ENCODE peak calls at places on chromosomes 11 and 22, in seven cellular contexts. One of them, this sample, is unnamed.

GRCh38 chr11:29318134-29318845 is 698.5 kb downstream of the KCNA4 start:
- DNase-seq in spleen: no peak
- DNase-seq in Peyer's patch: no peak
- DNase-seq in body of pancreas: no peak
- DNase-seq in CD4-positive, alpha-beta memory T cell: no peak
- DNase-seq in gastrocnemius medialis: no peak
- DNase-seq in stomach: no peak
- DNase-seq in this sample: no peak

GRCh38 chr22:31394326-31394725 is 5.1 kb upstream of the DRG1 start:
- DNase-seq in spleen: no peak
- DNase-seq in Peyer's patch: no peak
- DNase-seq in body of pancreas: no peak
- DNase-seq in CD4-positive, alpha-beta memory T cell: no peak
- DNase-seq in gastrocnemius medialis: no peak
- DNase-seq in stomach: no peak
- DNase-seq in this sample: no peak

GRCh38 chr11:93570759-93571413 is 27.7 kb upstream of the SMCO4 start:
- DNase-seq in spleen: no peak
- DNase-seq in Peyer's patch: no peak
- DNase-seq in body of pancreas: peak; percentile 58
- DNase-seq in CD4-positive, alpha-beta memory T cell: no peak
- DNase-seq in gastrocnemius medialis: peak; percentile 41
- DNase-seq in stomach: no peak
- DNase-seq in this sample: no peak

GRCh38 chr11:71070490-71071455 is 181.6 kb downstream of the SHANK2 start:
- DNase-seq in spleen: no peak
- DNase-seq in Peyer's patch: no peak
- DNase-seq in body of pancreas: no peak
- DNase-seq in CD4-positive, alpha-beta memory T cell: no peak
- DNase-seq in gastrocnemius medialis: no peak
- DNase-seq in stomach: no peak
- DNase-seq in this sample: no peak

GRCh38 chr22:48319321-48320047 is 1508.2 kb downstream of the BRD1 start:
- DNase-seq in spleen: peak; percentile 58
- DNase-seq in Peyer's patch: peak; percentile 27
- DNase-seq in body of pancreas: no peak
- DNase-seq in CD4-positive, alpha-beta memory T cell: no peak
- DNase-seq in gastrocnemius medialis: no peak
- DNase-seq in stomach: no peak
- DNase-seq in this sample: no peak

GRCh38 chr11:7422544-7423331 is 62.6 kb upstream of the OLFML1 start:
- DNase-seq in spleen: no peak
- DNase-seq in Peyer's patch: no peak
- DNase-seq in body of pancreas: no peak
- DNase-seq in CD4-positive, alpha-beta memory T cell: no peak
- DNase-seq in gastrocnemius medialis: no peak
- DNase-seq in stomach: no peak
- DNase-seq in this sample: no peak

GRCh38 chr11:34898474-34898873 is 17.7 kb downstream of the APIP start:
- DNase-seq in spleen: no peak
- DNase-seq in Peyer's patch: no peak
- DNase-seq in body of pancreas: no peak
- DNase-seq in CD4-positive, alpha-beta memory T cell: no peak
- DNase-seq in gastrocnemius medialis: peak; percentile 25
- DNase-seq in stomach: no peak
- DNase-seq in this sample: no peak

GRCh38 chr11:72641900-72642814 is 32.1 kb downstream of the PDE2A start:
- DNase-seq in spleen: peak; percentile 85
- DNase-seq in Peyer's patch: peak; percentile 76
- DNase-seq in body of pancreas: peak; percentile 49
- DNase-seq in CD4-positive, alpha-beta memory T cell: no peak
- DNase-seq in gastrocnemius medialis: no peak
- DNase-seq in stomach: peak; percentile 39
- DNase-seq in this sample: no peak

GRCh38 chr22:37775785-37776638 is 31.7 kb upstream of the GCAT start:
- DNase-seq in spleen: no peak
- DNase-seq in Peyer's patch: no peak
- DNase-seq in body of pancreas: no peak
- DNase-seq in CD4-positive, alpha-beta memory T cell: no peak
- DNase-seq in gastrocnemius medialis: no peak
- DNase-seq in stomach: no peak
- DNase-seq in this sample: no peak

GRCh38 chr11:24093410-24093809 is 403.4 kb upstream of the LUZP2 start:
- DNase-seq in spleen: no peak
- DNase-seq in Peyer's patch: no peak
- DNase-seq in body of pancreas: no peak
- DNase-seq in CD4-positive, alpha-beta memory T cell: no peak
- DNase-seq in gastrocnemius medialis: no peak
- DNase-seq in stomach: no peak
- DNase-seq in this sample: no peak

GRCh38 chr11:120182790-120183491 is 27.9 kb upstream of the OAF start:
- DNase-seq in spleen: peak; percentile 45
- DNase-seq in Peyer's patch: peak; percentile 75
- DNase-seq in body of pancreas: peak; percentile 78
- DNase-seq in CD4-positive, alpha-beta memory T cell: no peak
- DNase-seq in gastrocnemius medialis: no peak
- DNase-seq in stomach: peak; percentile 49
- DNase-seq in this sample: no peak

GRCh38 chr11:66860449-66860831 is 3.6 kb downstream of the LRFN4 start:
- DNase-seq in spleen: no peak
- DNase-seq in Peyer's patch: no peak
- DNase-seq in body of pancreas: no peak
- DNase-seq in CD4-positive, alpha-beta memory T cell: no peak
- DNase-seq in gastrocnemius medialis: no peak
- DNase-seq in stomach: no peak
- DNase-seq in this sample: no peak

GRCh38 chr22:27677895-27678458 is 123.6 kb downstream of the MN1 start:
- DNase-seq in spleen: peak; percentile 35
- DNase-seq in Peyer's patch: no peak
- DNase-seq in body of pancreas: no peak
- DNase-seq in CD4-positive, alpha-beta memory T cell: no peak
- DNase-seq in gastrocnemius medialis: no peak
- DNase-seq in stomach: no peak
- DNase-seq in this sample: no peak

GRCh38 chr11:705646-706438 is at the start of gene EPS8L2:
- DNase-seq in spleen: peak; percentile 81
- DNase-seq in Peyer's patch: peak; percentile 94
- DNase-seq in body of pancreas: peak; percentile 79
- DNase-seq in CD4-positive, alpha-beta memory T cell: peak; percentile 43
- DNase-seq in gastrocnemius medialis: peak; percentile 12
- DNase-seq in stomach: peak; percentile 80
- DNase-seq in this sample: no peak

GRCh38 chr11:66562907-66563583 is 5.4 kb downstream of the CTSF start:
- DNase-seq in spleen: no peak
- DNase-seq in Peyer's patch: no peak
- DNase-seq in body of pancreas: no peak
- DNase-seq in CD4-positive, alpha-beta memory T cell: no peak
- DNase-seq in gastrocnemius medialis: no peak
- DNase-seq in stomach: no peak
- DNase-seq in this sample: no peak

GRCh38 chr11:108875134-108875533 is 210.3 kb downstream of the DDX10 start:
- DNase-seq in spleen: no peak
- DNase-seq in Peyer's patch: no peak
- DNase-seq in body of pancreas: no peak
- DNase-seq in CD4-positive, alpha-beta memory T cell: no peak
- DNase-seq in gastrocnemius medialis: no peak
- DNase-seq in stomach: no peak
- DNase-seq in this sample: no peak

GRCh38 chr22:38734203-38735100 is 21.3 kb downstream of the SUN2 start:
- DNase-seq in spleen: peak; percentile 57
- DNase-seq in Peyer's patch: peak; percentile 47
- DNase-seq in body of pancreas: no peak
- DNase-seq in CD4-positive, alpha-beta memory T cell: peak; percentile 36
- DNase-seq in gastrocnemius medialis: no peak
- DNase-seq in stomach: no peak
- DNase-seq in this sample: no peak

GRCh38 chr11:57567512-57568329 is at the start of gene UBE2L6:
- DNase-seq in spleen: peak; percentile 95
- DNase-seq in Peyer's patch: peak; percentile 89
- DNase-seq in body of pancreas: peak; percentile 74
- DNase-seq in CD4-positive, alpha-beta memory T cell: peak; percentile 86
- DNase-seq in gastrocnemius medialis: no peak
- DNase-seq in stomach: peak; percentile 85
- DNase-seq in this sample: peak; percentile 21

GRCh38 chr11:64148200-64148916 is 17.6 kb downstream of the MACROD1 start:
- DNase-seq in spleen: peak; percentile 91
- DNase-seq in Peyer's patch: peak; percentile 76
- DNase-seq in body of pancreas: peak; percentile 78
- DNase-seq in CD4-positive, alpha-beta memory T cell: peak; percentile 66
- DNase-seq in gastrocnemius medialis: peak; percentile 70
- DNase-seq in stomach: peak; percentile 82
- DNase-seq in this sample: no peak

GRCh38 chr11:8788616-8789015 is 106.0 kb downstream of the RPL27A start:
- DNase-seq in spleen: no peak
- DNase-seq in Peyer's patch: no peak
- DNase-seq in body of pancreas: no peak
- DNase-seq in CD4-positive, alpha-beta memory T cell: no peak
- DNase-seq in gastrocnemius medialis: no peak
- DNase-seq in stomach: no peak
- DNase-seq in this sample: no peak

GRCh38 chr22:31210830-31211503 is 1.1 kb upstream of the LIMK2 start:
- DNase-seq in spleen: no peak
- DNase-seq in Peyer's patch: no peak
- DNase-seq in body of pancreas: no peak
- DNase-seq in CD4-positive, alpha-beta memory T cell: no peak
- DNase-seq in gastrocnemius medialis: peak; percentile 23
- DNase-seq in stomach: no peak
- DNase-seq in this sample: no peak

GRCh38 chr11:97567801-97568200 is 1178.0 kb downstream of the JRKL start:
- DNase-seq in spleen: no peak
- DNase-seq in Peyer's patch: no peak
- DNase-seq in body of pancreas: no peak
- DNase-seq in CD4-positive, alpha-beta memory T cell: no peak
- DNase-seq in gastrocnemius medialis: no peak
- DNase-seq in stomach: no peak
- DNase-seq in this sample: no peak

GRCh38 chr11:118251858-118252652 is at the start of gene MPZL3:
- DNase-seq in spleen: peak; percentile 91
- DNase-seq in Peyer's patch: peak; percentile 88
- DNase-seq in body of pancreas: peak; percentile 97
- DNase-seq in CD4-positive, alpha-beta memory T cell: peak; percentile 96
- DNase-seq in gastrocnemius medialis: peak; percentile 43
- DNase-seq in stomach: peak; percentile 93
- DNase-seq in this sample: peak; percentile 50

GRCh38 chr11:23233075-23233474 is 372.8 kb upstream of the CCDC179 start:
- DNase-seq in spleen: no peak
- DNase-seq in Peyer's patch: no peak
- DNase-seq in body of pancreas: no peak
- DNase-seq in CD4-positive, alpha-beta memory T cell: no peak
- DNase-seq in gastrocnemius medialis: no peak
- DNase-seq in stomach: no peak
- DNase-seq in this sample: no peak

GRCh38 chr22:42699281-42699681 is 21.4 kb downstream of the A4GALT start:
- DNase-seq in spleen: no peak
- DNase-seq in Peyer's patch: no peak
- DNase-seq in body of pancreas: no peak
- DNase-seq in CD4-positive, alpha-beta memory T cell: no peak
- DNase-seq in gastrocnemius medialis: peak; percentile 52
- DNase-seq in stomach: no peak
- DNase-seq in this sample: no peak
- H3K4me1 ChIP-seq in spleen: peaks cover 6% of the 10 kb centered on the region
- H3K4me1 ChIP-seq in Peyer's patch: no peaks in the 10 kb centered on the region
- H3K4me1 ChIP-seq in body of pancreas: peaks cover 14% of the 10 kb centered on the region
- H3K4me1 ChIP-seq in CD4-positive, alpha-beta memory T cell: no peaks in the 10 kb centered on the region
- H3K4me1 ChIP-seq in gastrocnemius medialis: peaks cover 57% of the 10 kb centered on the region
- H3K4me1 ChIP-seq in stomach: peaks cover 59% of the 10 kb centered on the region
- H3K4me1 ChIP-seq in this sample: peaks cover 79% of the 10 kb centered on the region

GRCh38 chr11:31883435-31883834 is 72.3 kb upstream of the PAX6 start:
- DNase-seq in spleen: no peak
- DNase-seq in Peyer's patch: no peak
- DNase-seq in body of pancreas: no peak
- DNase-seq in CD4-positive, alpha-beta memory T cell: no peak
- DNase-seq in gastrocnemius medialis: no peak
- DNase-seq in stomach: no peak
- DNase-seq in this sample: no peak
- H3K4me1 ChIP-seq in spleen: no peaks in the 10 kb centered on the region
- H3K4me1 ChIP-seq in Peyer's patch: no peaks in the 10 kb centered on the region
- H3K4me1 ChIP-seq in body of pancreas: no peaks in the 10 kb centered on the region
- H3K4me1 ChIP-seq in CD4-positive, alpha-beta memory T cell: no peaks in the 10 kb centered on the region
- H3K4me1 ChIP-seq in gastrocnemius medialis: no peaks in the 10 kb centered on the region
- H3K4me1 ChIP-seq in stomach: no peaks in the 10 kb centered on the region
- H3K4me1 ChIP-seq in this sample: no peaks in the 10 kb centered on the region

DNA sequence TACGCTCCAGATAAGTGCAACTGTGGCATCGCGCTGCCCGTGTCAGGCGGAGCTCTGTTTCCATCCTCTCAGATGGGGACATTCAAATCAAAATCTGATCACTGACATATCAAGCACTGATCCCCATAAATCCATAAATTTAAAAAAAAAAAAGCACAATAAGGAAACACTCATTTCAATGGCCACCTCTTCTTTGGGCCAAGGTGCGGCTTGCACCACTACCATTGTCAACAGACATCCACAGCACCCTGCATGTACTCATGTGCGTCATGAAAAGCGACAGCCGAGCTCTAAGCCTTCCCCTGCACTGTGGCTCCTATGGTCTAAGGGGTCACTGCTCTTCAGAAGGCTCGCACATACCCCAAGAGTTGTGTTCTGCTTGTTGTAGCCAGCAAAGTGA is 26.7 kb upstream of the SERPIND1 start:
- DNase-seq in spleen: no peak
- DNase-seq in Peyer's patch: no peak
- DNase-seq in body of pancreas: no peak
- DNase-seq in CD4-positive, alpha-beta memory T cell: no peak
- DNase-seq in gastrocnemius medialis: no peak
- DNase-seq in stomach: no peak
- DNase-seq in this sample: no peak
- H3K4me1 ChIP-seq in spleen: peaks cover 36% of the 10 kb centered on the region
- H3K4me1 ChIP-seq in Peyer's patch: peaks cover 7% of the 10 kb centered on the region
- H3K4me1 ChIP-seq in body of pancreas: no peaks in the 10 kb centered on the region
- H3K4me1 ChIP-seq in CD4-positive, alpha-beta memory T cell: no peaks in the 10 kb centered on the region
- H3K4me1 ChIP-seq in gastrocnemius medialis: peaks cover 11% of the 10 kb centered on the region
- H3K4me1 ChIP-seq in stomach: peaks cover 31% of the 10 kb centered on the region
- H3K4me1 ChIP-seq in this sample: peaks cover 8% of the 10 kb centered on the region

GRCh38 chr22:35379146-35379993 is 1.5 kb upstream of the HMOX1 start:
- DNase-seq in spleen: no peak
- DNase-seq in Peyer's patch: peak; percentile 78
- DNase-seq in body of pancreas: no peak
- DNase-seq in CD4-positive, alpha-beta memory T cell: no peak
- DNase-seq in gastrocnemius medialis: no peak
- DNase-seq in stomach: no peak
- DNase-seq in this sample: no peak
- H3K4me1 ChIP-seq in spleen: peaks cover 50% of the 10 kb centered on the region
- H3K4me1 ChIP-seq in Peyer's patch: peaks cover 7% of the 10 kb centered on the region
- H3K4me1 ChIP-seq in body of pancreas: peaks cover 39% of the 10 kb centered on the region
- H3K4me1 ChIP-seq in CD4-positive, alpha-beta memory T cell: peaks cover 22% of the 10 kb centered on the region
- H3K4me1 ChIP-seq in gastrocnemius medialis: peaks cover 53% of the 10 kb centered on the region
- H3K4me1 ChIP-seq in stomach: peaks cover 60% of the 10 kb centered on the region
- H3K4me1 ChIP-seq in this sample: peaks cover 13% of the 10 kb centered on the region

GRCh38 chr11:2444301-2445106 is at the start of the genes KCNQ1 and TRPM5:
- DNase-seq in spleen: peak; percentile 93
- DNase-seq in Peyer's patch: peak; percentile 90
- DNase-seq in body of pancreas: peak; percentile 84
- DNase-seq in CD4-positive, alpha-beta memory T cell: peak; percentile 82
- DNase-seq in gastrocnemius medialis: no peak
- DNase-seq in stomach: peak; percentile 88
- DNase-seq in this sample: no peak
- H3K4me1 ChIP-seq in spleen: peaks cover 35% of the 10 kb centered on the region
- H3K4me1 ChIP-seq in Peyer's patch: peaks cover 33% of the 10 kb centered on the region
- H3K4me1 ChIP-seq in body of pancreas: peaks cover 61% of the 10 kb centered on the region
- H3K4me1 ChIP-seq in CD4-positive, alpha-beta memory T cell: peaks cover 57% of the 10 kb centered on the region
- H3K4me1 ChIP-seq in gastrocnemius medialis: no peaks in the 10 kb centered on the region
- H3K4me1 ChIP-seq in stomach: peaks cover 51% of the 10 kb centered on the region
- H3K4me1 ChIP-seq in this sample: peaks cover 20% of the 10 kb centered on the region

This sample was measured in esophagus squamous epithelium.